ENCODE peak calls at places on chromosomes 7 and 10, in six cellular contexts. G, Z, X, L, F and N are unnamed samples.

GRCh38 chr10:52775132-52775647 is 2.6 kb upstream of the MBL2 start:
- DNase-seq in G (no peak), Z (no peak), X (no peak), L (peak; percentile 8), F (no peak), N (no peak)

GRCh38 chr7:48384180-48384752 is 213.0 kb downstream of the ABCA13 start:
- DNase-seq in G (no peak), Z (no peak), X (no peak), L (no peak), F (no peak), N (no peak)

GRCh38 chr10:91409069-91409868 is 875 bp upstream of the HECTD2 start:
- DNase-seq in G (peak; percentile 2), Z (peak; percentile 91), X (peak; percentile 85), L (peak; percentile 61), F (peak; percentile 70), N (peak; percentile 71)

GRCh38 chr7:200290-200689 is 7.9 kb downstream of the FAM20C start:
- DNase-seq in G (no peak), Z (no peak), X (no peak), L (peak; percentile 40), F (no peak), N (no peak)

GRCh38 chr7:34748244-34749039 is 90.4 kb downstream of the NPSR1 start:
- DNase-seq in G (no peak), Z (no peak), X (peak; percentile 70), L (peak; percentile 14), F (peak; percentile 88), N (no peak)

GRCh38 chr7:157657741-157658740 is 321.2 kb downstream of the DNAJB6 start:
- DNase-seq in G (no peak), Z (peak; percentile 5), X (no peak), L (no peak), F (no peak), N (no peak)

GRCh38 chr7:69038915-69039314 is 559.4 kb upstream of the AUTS2 start:
- DNase-seq in G (no peak), Z (no peak), X (no peak), L (no peak), F (no peak), N (no peak)

GRCh38 chr10:127694580-127695193 is 42.3 kb upstream of the FOXI2 start:
- DNase-seq in G (peak; percentile 66), Z (peak; percentile 81), X (no peak), L (peak; percentile 95), F (no peak), N (peak; percentile 81)

GRCh38 chr7:121547341-121548092 is 151.4 kb upstream of the FAM3C start:
- DNase-seq in G (peak; percentile 75), Z (no peak), X (no peak), L (peak; percentile 80), F (no peak), N (no peak)

GRCh38 chr10:75040576-75040975 is 70.9 kb upstream of the SAMD8 start:
- DNase-seq in G (no peak), Z (peak; percentile 56), X (no peak), L (no peak), F (no peak), N (no peak)

GRCh38 chr10:132450466-132450824 is 53.4 kb downstream of the PWWP2B start:
- DNase-seq in G (no peak), Z (no peak), X (peak; percentile 35), L (no peak), F (no peak), N (peak; percentile 23)

GRCh38 chr7:151167197-151167911 is at the start of gene GBX1:
- DNase-seq in G (no peak), Z (peak; percentile 35), X (no peak), L (peak; percentile 66), F (peak; percentile 20), N (peak; percentile 68)

GRCh38 chr10:76051007-76051936 is 619.8 kb downstream of the LRMDA start:
- DNase-seq in G (no peak), Z (peak; percentile 24), X (no peak), L (peak; percentile 6), F (no peak), N (no peak)

GRCh38 chr10:51468424-51468823 is 231.0 kb downstream of the CSTF2T start:
- DNase-seq in G (no peak), Z (no peak), X (no peak), L (no peak), F (no peak), N (no peak)

GRCh38 chr10:89810908-89811515 is 109.6 kb downstream of the KIF20B start:
- DNase-seq in G (no peak), Z (no peak), X (no peak), L (no peak), F (no peak), N (no peak)

GRCh38 chr7:135929249-135929648 is 47.9 kb downstream of the MTPN start:
- DNase-seq in G (no peak), Z (no peak), X (no peak), L (no peak), F (no peak), N (no peak)

GRCh38 chr10:13439771-13440708 is 88.8 kb downstream of the BEND7 start:
- DNase-seq in G (peak; percentile 55), Z (peak; percentile 48), X (peak; percentile 67), L (peak; percentile 83), F (peak; percentile 70), N (peak; percentile 83)

GRCh38 chr7:159020987-159021386 is 123.7 kb downstream of the VIPR2 start:
- DNase-seq in G (no peak), Z (no peak), X (peak; percentile 21), L (no peak), F (no peak), N (peak; percentile 40)

GRCh38 chr10:3735175-3735574 is 49.8 kb downstream of the KLF6 start:
- DNase-seq in G (peak; percentile 28), Z (peak; percentile 23), X (no peak), L (peak; percentile 33), F (no peak), N (no peak)

GRCh38 chr7:55180821-55181542 is 162.2 kb downstream of the EGFR start:
- DNase-seq in G (no peak), Z (no peak), X (no peak), L (no peak), F (peak; percentile 81), N (no peak)

GRCh38 chr7:20199015-20199737 is 18.0 kb downstream of the MACC1 start:
- DNase-seq in G (peak; percentile 68), Z (no peak), X (no peak), L (no peak), F (peak; percentile 34), N (no peak)

GRCh38 chr7:48183370-48183743 is 12.1 kb downstream of the ABCA13 start:
- DNase-seq in G (no peak), Z (no peak), X (no peak), L (peak; percentile 22), F (no peak), N (no peak)

GRCh38 chr7:136956671-136957070 is 88.2 kb downstream of the CHRM2 start:
- DNase-seq in G (no peak), Z (no peak), X (no peak), L (no peak), F (no peak), N (no peak)

GRCh38 chr7:42250411-42250810 is 13.4 kb upstream of the GLI3 start:
- DNase-seq in G (no peak), Z (no peak), X (no peak), L (no peak), F (no peak), N (no peak)

GRCh38 chr10:91694170-91694794 is 61.4 kb upstream of the PPP1R3C start:
- DNase-seq in G (peak; percentile 22), Z (peak; percentile 17), X (no peak), L (peak; percentile 69), F (no peak), N (no peak)

GRCh38 chr10:12799144-12799543 is 202.4 kb downstream of the CCDC3 start:
- DNase-seq in G (no peak), Z (no peak), X (no peak), L (no peak), F (no peak), N (no peak)

GRCh38 chr7:107501593-107501992 is 31.7 kb downstream of the GPR22 start:
- DNase-seq in G (peak; percentile 41), Z (peak; percentile 38), X (no peak), L (peak; percentile 54), F (no peak), N (peak; percentile 33)
- TF ChIP-seq CTCF in G (peak; percentile 84), Z (peak; percentile 37), X (no peak), L (peak; percentile 65), F (no peak), N (no peak)

DNA sequence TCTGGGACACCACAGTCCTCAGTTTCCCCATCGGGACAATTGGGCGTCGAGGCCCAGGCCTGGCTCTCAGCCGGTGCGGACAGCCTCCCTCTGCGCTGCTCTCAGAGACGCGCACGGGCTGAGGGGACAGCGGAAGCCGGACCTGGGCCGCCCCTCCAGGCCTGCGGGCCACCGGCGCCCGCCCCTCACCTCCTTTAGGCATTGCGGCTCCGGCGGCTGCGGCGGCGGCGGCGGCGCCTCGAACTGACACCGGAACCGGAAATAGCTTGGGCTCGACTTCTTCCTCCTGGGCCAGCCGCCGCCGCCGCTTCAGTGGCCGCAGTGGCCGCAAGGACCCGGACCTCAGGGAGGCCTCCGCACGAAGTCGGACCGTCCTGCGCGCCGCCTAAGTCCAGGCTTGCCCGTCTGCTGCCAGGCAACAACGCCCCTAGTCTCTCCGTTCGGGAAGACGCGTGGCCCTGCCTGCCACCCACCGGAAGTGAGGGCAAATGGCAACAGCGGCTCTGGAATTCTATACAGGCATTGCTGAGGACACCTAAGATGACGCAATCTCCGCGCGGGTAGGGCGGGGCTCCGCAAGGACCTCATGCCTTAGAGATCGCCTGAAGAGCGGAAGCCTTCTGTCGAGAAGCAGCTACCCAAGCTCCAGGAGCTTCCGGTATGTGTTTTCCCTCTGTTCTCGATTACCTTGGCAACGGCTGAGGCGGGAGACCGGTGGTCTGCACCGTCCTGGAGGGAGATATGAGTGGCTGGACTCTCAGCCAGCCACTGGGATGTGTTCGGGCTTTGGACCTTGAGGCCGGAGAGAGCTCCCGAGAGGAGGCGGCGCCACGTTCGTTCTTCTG is at the start of the genes BUD31 and PDAP1:
- DNase-seq in G (peak; percentile 95), Z (peak; percentile 92), X (peak; percentile 96), L (peak; percentile 96), F (peak; percentile 92), N (peak; percentile 89)
- TF ChIP-seq CTCF in G (no peak), Z (no peak), X (peak; percentile 60), L (peak; percentile 0), F (no peak), N (no peak)

GRCh38 chr7:95919574-95919973 is 147.2 kb downstream of the DYNC1I1 start:
- DNase-seq in G (no peak), Z (no peak), X (no peak), L (no peak), F (no peak), N (no peak)
- TF ChIP-seq CTCF in G (peak; percentile 11), Z (no peak), X (no peak), L (no peak), F (no peak), N (peak; percentile 49)

DNA sequence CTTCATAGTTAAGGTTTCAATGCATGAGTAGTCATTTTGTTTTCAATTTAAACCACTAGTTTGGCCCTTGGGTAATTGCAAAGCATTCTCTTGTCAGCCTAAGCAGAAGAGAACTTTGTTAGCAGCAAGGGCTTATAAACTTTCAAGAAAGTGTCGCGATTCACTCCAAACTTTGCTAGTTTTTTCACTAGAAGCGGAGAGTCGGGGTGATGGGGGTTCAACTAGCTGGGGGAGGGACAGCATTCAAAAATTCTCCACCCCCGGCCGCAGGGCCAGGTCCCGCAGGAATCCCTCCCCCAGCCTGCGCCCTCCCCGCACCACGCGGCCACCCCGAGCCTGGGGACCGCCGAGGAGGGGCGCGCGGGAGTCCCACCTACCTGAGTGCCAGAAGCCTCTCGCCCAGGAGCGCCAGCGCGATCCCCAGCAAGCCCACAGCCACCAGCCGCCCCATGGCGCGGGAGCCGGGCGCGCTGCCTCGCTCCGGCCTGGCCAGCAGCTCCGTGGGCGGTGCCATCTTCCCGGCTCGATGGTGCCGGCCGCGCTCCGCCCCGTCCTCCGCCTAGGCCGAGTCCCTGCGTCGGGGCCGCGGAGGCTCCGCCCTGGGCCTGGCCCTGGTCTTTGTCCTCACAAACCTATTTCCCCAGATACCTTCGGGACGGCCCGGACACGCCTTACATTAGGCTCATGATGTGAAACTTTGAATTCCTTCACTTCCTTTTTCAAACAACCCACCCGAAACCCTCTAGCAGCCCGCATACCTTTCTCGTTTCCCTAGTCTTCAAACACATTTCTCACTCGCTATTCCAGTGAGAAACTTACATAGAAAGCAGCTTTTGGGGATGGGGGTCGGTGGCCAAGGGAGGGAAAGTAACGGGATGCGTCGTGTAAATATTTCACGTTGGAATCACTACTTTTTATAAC is at the start of gene PON2:
- DNase-seq in G (no peak), Z (peak; percentile 70), X (peak; percentile 89), L (peak; percentile 90), F (peak; percentile 81), N (peak; percentile 81)
- TF ChIP-seq CTCF in G (no peak), Z (no peak), X (no peak), L (no peak), F (no peak), N (no peak)